ENCODE peak calls at places on chromosomes 3 and 15, in eight cellular contexts. One of them, this sample, is unnamed.

GRCh38 chr15:58065445-58066041 is at the start of gene ALDH1A2:
- DNase-seq in tibial artery: peak; percentile 61
- DNase-seq in A172: no peak
- DNase-seq in ELF-1: peak; percentile 53
- DNase-seq in foreskin fibroblast: peak; percentile 7
- DNase-seq in AG09319: no peak
- DNase-seq in GM23248: no peak
- DNase-seq in stimulated activated CD4-positive, alpha-beta T cell treated with anti-CD3 and anti-CD28 coated beads, Interleukin-1b, Interleukin-23, amount 100 ng/mL, for 24 hours: no peak
- DNase-seq in this sample: no peak

GRCh38 chr3:115512565-115513410 is 110.5 kb upstream of the GAP43 start:
- DNase-seq in tibial artery: no peak
- DNase-seq in A172: peak; percentile 38
- DNase-seq in ELF-1: peak; percentile 87
- DNase-seq in foreskin fibroblast: peak; percentile 74
- DNase-seq in AG09319: no peak
- DNase-seq in GM23248: peak; percentile 67
- DNase-seq in stimulated activated CD4-positive, alpha-beta T cell treated with anti-CD3 and anti-CD28 coated beads, Interleukin-1b, Interleukin-23, amount 100 ng/mL, for 24 hours: no peak
- DNase-seq in this sample: peak; percentile 31

GRCh38 chr3:124079912-124080276 is 88.0 kb upstream of the ROPN1 start:
- DNase-seq in tibial artery: no peak
- DNase-seq in A172: no peak
- DNase-seq in ELF-1: no peak
- DNase-seq in foreskin fibroblast: no peak
- DNase-seq in AG09319: no peak
- DNase-seq in GM23248: no peak
- DNase-seq in stimulated activated CD4-positive, alpha-beta T cell treated with anti-CD3 and anti-CD28 coated beads, Interleukin-1b, Interleukin-23, amount 100 ng/mL, for 24 hours: no peak
- DNase-seq in this sample: no peak

GRCh38 chr3:123789160-123789559 is 95.0 kb downstream of the MYLK start:
- DNase-seq in tibial artery: no peak
- DNase-seq in A172: no peak
- DNase-seq in ELF-1: peak; percentile 37
- DNase-seq in foreskin fibroblast: no peak
- DNase-seq in AG09319: no peak
- DNase-seq in GM23248: no peak
- DNase-seq in stimulated activated CD4-positive, alpha-beta T cell treated with anti-CD3 and anti-CD28 coated beads, Interleukin-1b, Interleukin-23, amount 100 ng/mL, for 24 hours: no peak
- DNase-seq in this sample: no peak

GRCh38 chr15:56739474-56739873 is 6.2 kb upstream of the ZNF280D start:
- DNase-seq in tibial artery: no peak
- DNase-seq in A172: no peak
- DNase-seq in ELF-1: no peak
- DNase-seq in foreskin fibroblast: no peak
- DNase-seq in AG09319: no peak
- DNase-seq in GM23248: no peak
- DNase-seq in stimulated activated CD4-positive, alpha-beta T cell treated with anti-CD3 and anti-CD28 coated beads, Interleukin-1b, Interleukin-23, amount 100 ng/mL, for 24 hours: no peak
- DNase-seq in this sample: no peak

GRCh38 chr15:28123408-28124023 is 24.4 kb upstream of the OCA2 start:
- DNase-seq in tibial artery: peak; percentile 83
- DNase-seq in A172: peak; percentile 74
- DNase-seq in ELF-1: peak; percentile 85
- DNase-seq in foreskin fibroblast: peak; percentile 89
- DNase-seq in AG09319: no peak
- DNase-seq in GM23248: peak; percentile 85
- DNase-seq in stimulated activated CD4-positive, alpha-beta T cell treated with anti-CD3 and anti-CD28 coated beads, Interleukin-1b, Interleukin-23, amount 100 ng/mL, for 24 hours: no peak
- DNase-seq in this sample: peak; percentile 38

GRCh38 chr3:46857485-46858341 is 5.5 kb downstream of the MYL3 start:
- DNase-seq in tibial artery: peak; percentile 55
- DNase-seq in A172: no peak
- DNase-seq in ELF-1: no peak
- DNase-seq in foreskin fibroblast: no peak
- DNase-seq in AG09319: no peak
- DNase-seq in GM23248: no peak
- DNase-seq in stimulated activated CD4-positive, alpha-beta T cell treated with anti-CD3 and anti-CD28 coated beads, Interleukin-1b, Interleukin-23, amount 100 ng/mL, for 24 hours: no peak
- DNase-seq in this sample: no peak

GRCh38 chr3:195556390-195556789 is 13.3 kb upstream of the PPP1R2 start:
- DNase-seq in tibial artery: no peak
- DNase-seq in A172: no peak
- DNase-seq in ELF-1: no peak
- DNase-seq in foreskin fibroblast: peak; percentile 28
- DNase-seq in AG09319: no peak
- DNase-seq in GM23248: peak; percentile 50
- DNase-seq in stimulated activated CD4-positive, alpha-beta T cell treated with anti-CD3 and anti-CD28 coated beads, Interleukin-1b, Interleukin-23, amount 100 ng/mL, for 24 hours: no peak
- DNase-seq in this sample: no peak